ENCODE peak calls at places on chromosome X, in seven cellular contexts. One of them, this sample, is unnamed.

GRCh38 chrX:140521393-140521792 is 16.5 kb upstream of the SOX3 start:
- DNase-seq in K562: no peak
- DNase-seq in osteocyte: no peak
- DNase-seq in GM10248: no peak
- DNase-seq in AG10803: no peak
- DNase-seq in AG09319: no peak
- DNase-seq in lung: no peak
- DNase-seq in this sample: no peak

GRCh38 chrX:136823175-136823574 is 42.4 kb upstream of the ARHGEF6 start:
- DNase-seq in K562: no peak
- DNase-seq in GM10248: no peak
- DNase-seq in AG09319: no peak
- DNase-seq in lung: no peak
- DNase-seq in osteocyte: no peak
- DNase-seq in AG10803: peak; percentile 12
- DNase-seq in this sample: no peak

GRCh38 chrX:123648028-123648810 is 84.6 kb downstream of the THOC2 start:
- DNase-seq in lung: peak; percentile 47
- DNase-seq in K562: no peak
- DNase-seq in AG10803: peak; percentile 1
- DNase-seq in osteocyte: no peak
- DNase-seq in GM10248: no peak
- DNase-seq in AG09319: peak; percentile 19
- DNase-seq in this sample: peak; percentile 56

GRCh38 chrX:104351173-104351769 is 96.5 kb upstream of the ESX1 start:
- DNase-seq in AG10803: peak; percentile 81
- DNase-seq in lung: no peak
- DNase-seq in osteocyte: no peak
- DNase-seq in K562: no peak
- DNase-seq in GM10248: no peak
- DNase-seq in AG09319: peak; percentile 5
- DNase-seq in this sample: no peak

GRCh38 chrX:16873106-16873505 is 2.9 kb upstream of the RBBP7 start:
- DNase-seq in osteocyte: no peak
- DNase-seq in lung: no peak
- DNase-seq in GM10248: no peak
- DNase-seq in K562: no peak
- DNase-seq in AG09319: no peak
- DNase-seq in AG10803: no peak
- DNase-seq in this sample: no peak

GRCh38 chrX:153319295-153319694 is 2.3 kb downstream of the PNMA6F start:
- DNase-seq in AG10803: no peak
- DNase-seq in AG09319: no peak
- DNase-seq in osteocyte: peak; percentile 83
- DNase-seq in GM10248: no peak
- DNase-seq in K562: no peak
- DNase-seq in lung: no peak
- DNase-seq in this sample: no peak

GRCh38 chrX:12872741-12873140 is 5.9 kb downstream of the TLR7 start:
- DNase-seq in AG09319: no peak
- DNase-seq in lung: no peak
- DNase-seq in K562: no peak
- DNase-seq in AG10803: no peak
- DNase-seq in GM10248: no peak
- DNase-seq in osteocyte: no peak
- DNase-seq in this sample: no peak

GRCh38 chrX:155544886-155545285 is 67.9 kb downstream of the TMLHE start:
- DNase-seq in K562: no peak
- DNase-seq in AG09319: no peak
- DNase-seq in AG10803: peak; percentile 53
- DNase-seq in GM10248: no peak
- DNase-seq in osteocyte: no peak
- DNase-seq in lung: no peak
- DNase-seq in this sample: no peak

GRCh38 chrX:71667328-71668247 is at the start of gene LOC101059915:
- DNase-seq in K562: no peak
- DNase-seq in AG09319: no peak
- DNase-seq in AG10803: no peak
- DNase-seq in GM10248: no peak
- DNase-seq in lung: peak; percentile 22
- DNase-seq in osteocyte: no peak
- DNase-seq in this sample: no peak

GRCh38 chrX:13471269-13471668 is 98.1 kb upstream of the EGFL6 start:
- DNase-seq in AG10803: no peak
- DNase-seq in lung: no peak
- DNase-seq in K562: no peak
- DNase-seq in GM10248: no peak
- DNase-seq in osteocyte: no peak
- DNase-seq in AG09319: no peak
- DNase-seq in this sample: no peak

GRCh38 chrX:114924423-114924822 is 93.0 kb downstream of the IL13RA2 start:
- DNase-seq in GM10248: no peak
- DNase-seq in K562: no peak
- DNase-seq in AG10803: peak; percentile 12
- DNase-seq in lung: no peak
- DNase-seq in AG09319: no peak
- DNase-seq in osteocyte: no peak
- DNase-seq in this sample: no peak

GRCh38 chrX:320126-320783 is 1.7 kb upstream of the GTPBP6 start:
- DNase-seq in osteocyte: no peak
- DNase-seq in lung: no peak
- DNase-seq in AG10803: no peak
- DNase-seq in GM10248: no peak
- DNase-seq in AG09319: no peak
- DNase-seq in K562: no peak
- DNase-seq in this sample: peak; percentile 45

DNA sequence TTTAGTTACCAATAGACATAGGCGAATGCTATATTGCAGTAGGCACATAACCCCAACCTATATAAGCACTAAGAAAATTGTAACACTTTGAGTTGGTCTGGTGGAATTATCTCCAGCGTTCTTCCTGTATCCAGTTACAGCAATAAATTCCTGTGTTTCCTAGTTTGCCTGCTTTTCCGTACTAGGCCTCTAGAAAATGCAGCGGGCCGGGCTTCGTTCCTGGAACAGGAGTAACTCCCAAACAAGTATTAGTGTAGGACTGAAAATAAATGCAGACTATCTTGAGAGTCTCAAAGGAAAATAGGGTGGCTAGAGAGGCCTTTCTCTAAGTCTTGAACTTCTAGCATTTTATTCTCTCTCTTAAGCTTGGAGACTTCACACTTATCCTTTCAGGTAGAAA is 159.8 kb downstream of the OR13H1 start:
- DNase-seq in AG10803: no peak
- DNase-seq in K562: no peak
- DNase-seq in GM10248: no peak
- DNase-seq in osteocyte: no peak
- DNase-seq in AG09319: no peak
- DNase-seq in lung: no peak
- DNase-seq in this sample: peak; percentile 30
- TF ChIP-seq CTCF in AG10803: no peak
- TF ChIP-seq CTCF in K562: no peak
- TF ChIP-seq CTCF in GM10248: no peak
- TF ChIP-seq CTCF in osteocyte: no peak
- TF ChIP-seq CTCF in AG09319: no peak
- TF ChIP-seq CTCF in lung: no peak
- TF ChIP-seq CTCF in this sample: no peak

DNA sequence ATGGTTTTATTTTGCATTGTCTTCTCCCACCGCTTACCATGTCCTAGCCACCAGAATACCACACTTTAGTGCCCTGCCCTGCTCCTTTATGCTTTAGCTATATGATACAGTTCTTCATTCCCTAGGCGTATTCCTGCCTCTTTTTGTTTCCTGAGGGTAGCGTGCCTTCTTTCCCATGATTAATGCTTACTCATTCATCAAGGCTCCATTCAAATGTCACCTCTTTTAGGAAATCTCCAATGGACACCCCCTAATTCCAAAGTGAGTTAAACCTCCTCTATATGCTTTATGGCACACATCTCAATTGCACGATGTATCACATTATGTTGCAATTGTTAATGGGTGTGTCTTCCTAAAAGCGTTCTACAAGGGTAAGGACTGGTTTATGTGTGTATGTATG is 46.2 kb downstream of the SPANXD start:
- DNase-seq in osteocyte: no peak
- DNase-seq in lung: no peak
- DNase-seq in GM10248: no peak
- DNase-seq in AG10803: no peak
- DNase-seq in AG09319: no peak
- DNase-seq in K562: no peak
- DNase-seq in this sample: no peak
- TF ChIP-seq CTCF in osteocyte: no peak
- TF ChIP-seq CTCF in lung: no peak
- TF ChIP-seq CTCF in GM10248: no peak
- TF ChIP-seq CTCF in AG10803: no peak
- TF ChIP-seq CTCF in AG09319: no peak
- TF ChIP-seq CTCF in K562: no peak
- TF ChIP-seq CTCF in this sample: no peak

GRCh38 chrX:39484159-39484558 is 613.6 kb downstream of the BCOR start:
- DNase-seq in lung: no peak
- DNase-seq in K562: no peak
- DNase-seq in AG10803: no peak
- DNase-seq in osteocyte: no peak
- DNase-seq in AG09319: no peak
- DNase-seq in GM10248: no peak
- DNase-seq in this sample: no peak

GRCh38 chrX:39492495-39493162 is 605.1 kb downstream of the BCOR start:
- DNase-seq in GM10248: no peak
- DNase-seq in lung: no peak
- DNase-seq in AG10803: no peak
- DNase-seq in osteocyte: no peak
- DNase-seq in AG09319: no peak
- DNase-seq in K562: peak; percentile 25
- DNase-seq in this sample: no peak

GRCh38 chrX:39491548-39492297 is 606.0 kb downstream of the BCOR start:
- DNase-seq in GM10248: peak; percentile 45
- DNase-seq in lung: no peak
- DNase-seq in AG09319: no peak
- DNase-seq in AG10803: no peak
- DNase-seq in K562: peak; percentile 77
- DNase-seq in osteocyte: no peak
- DNase-seq in this sample: peak; percentile 37

GRCh38 chrX:39484669-39485068 is 613.1 kb downstream of the BCOR start:
- DNase-seq in K562: no peak
- DNase-seq in AG10803: no peak
- DNase-seq in osteocyte: no peak
- DNase-seq in GM10248: no peak
- DNase-seq in AG09319: no peak
- DNase-seq in lung: no peak
- DNase-seq in this sample: no peak

DNA sequence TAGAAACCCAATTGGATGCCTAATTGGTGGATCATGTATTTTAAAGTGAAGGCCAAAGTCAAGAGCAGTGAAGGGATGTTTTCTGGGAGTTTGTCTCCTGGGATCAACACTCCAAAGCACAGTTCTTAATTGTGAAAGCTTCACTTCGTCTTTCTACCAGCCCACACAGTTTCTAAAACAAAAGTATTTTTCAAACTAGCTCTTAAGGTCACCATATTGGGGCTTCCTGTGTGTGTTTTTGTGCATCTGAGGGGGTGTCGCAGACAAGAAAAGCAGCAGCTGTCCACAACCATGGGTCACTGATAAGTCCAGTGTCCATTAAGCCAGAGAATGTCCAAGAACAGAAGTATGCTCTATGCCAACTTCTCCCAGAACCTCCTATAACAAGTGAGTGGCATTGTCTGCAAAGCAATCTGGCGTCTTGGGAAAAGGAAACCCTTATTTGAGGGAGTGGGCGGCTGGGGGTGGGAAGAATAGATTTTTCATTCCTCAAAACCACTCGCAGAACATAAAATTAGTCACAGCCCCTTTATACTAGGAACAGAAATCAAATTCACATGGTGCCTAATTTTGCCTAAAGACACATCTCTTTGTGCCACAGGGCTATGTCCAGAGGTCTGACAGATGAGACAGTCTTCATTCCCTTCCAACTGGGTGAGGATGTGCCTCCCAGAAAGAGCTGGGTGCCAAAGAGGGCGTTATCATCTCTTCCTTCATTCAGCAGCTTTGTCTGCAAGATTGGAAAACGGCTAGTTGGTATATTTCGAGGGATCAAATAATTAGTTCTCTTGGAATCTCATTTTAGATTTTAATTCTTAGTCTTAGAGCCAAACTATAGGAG is 610.4 kb downstream of the BCOR start:
- DNase-seq in AG09319: no peak
- DNase-seq in K562: no peak
- DNase-seq in GM10248: peak; percentile 30
- DNase-seq in lung: no peak
- DNase-seq in AG10803: no peak
- DNase-seq in osteocyte: no peak
- DNase-seq in this sample: no peak
- TF ChIP-seq CTCF in AG09319: no peak
- TF ChIP-seq CTCF in K562: no peak
- TF ChIP-seq CTCF in GM10248: no peak
- TF ChIP-seq CTCF in lung: no peak
- TF ChIP-seq CTCF in AG10803: no peak
- TF ChIP-seq CTCF in osteocyte: no peak
- TF ChIP-seq CTCF in this sample: no peak

DNA sequence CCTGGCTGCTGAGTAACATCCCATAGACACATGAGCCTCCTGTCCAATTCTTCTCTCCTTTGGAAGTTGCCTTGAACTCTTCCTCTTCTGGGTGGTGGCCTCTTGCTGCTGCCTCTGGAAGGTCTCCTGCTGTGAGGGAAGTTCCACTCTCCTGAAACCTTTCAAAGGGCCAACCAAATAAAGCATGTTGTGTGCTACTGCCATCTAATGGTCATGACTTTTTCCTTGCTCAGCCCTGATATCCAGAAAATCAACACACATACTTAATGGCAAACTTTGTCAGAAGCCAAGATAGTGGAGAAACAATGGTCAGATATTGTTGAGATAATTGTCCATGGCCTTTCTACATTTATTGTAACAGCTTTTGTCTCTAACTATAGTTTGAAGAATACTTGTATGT is 19.1 kb upstream of the ZXDA start:
- DNase-seq in lung: no peak
- DNase-seq in AG09319: no peak
- DNase-seq in K562: no peak
- DNase-seq in GM10248: no peak
- DNase-seq in osteocyte: no peak
- DNase-seq in AG10803: peak; percentile 36
- DNase-seq in this sample: no peak
- TF ChIP-seq CTCF in lung: peak; percentile 19
- TF ChIP-seq CTCF in AG09319: peak; percentile 47
- TF ChIP-seq CTCF in K562: no peak
- TF ChIP-seq CTCF in GM10248: peak; percentile 45
- TF ChIP-seq CTCF in osteocyte: no peak
- TF ChIP-seq CTCF in AG10803: peak; percentile 60
- TF ChIP-seq CTCF in this sample: peak; percentile 20

GRCh38 chrX:29285670-29286069 is 698.4 kb downstream of the IL1RAPL1 start:
- DNase-seq in AG10803: no peak
- DNase-seq in osteocyte: no peak
- DNase-seq in K562: no peak
- DNase-seq in AG09319: no peak
- DNase-seq in lung: no peak
- DNase-seq in GM10248: no peak
- DNase-seq in this sample: no peak

GRCh38 chrX:29275928-29276327 is 688.7 kb downstream of the IL1RAPL1 start:
- DNase-seq in lung: no peak
- DNase-seq in AG10803: no peak
- DNase-seq in GM10248: no peak
- DNase-seq in AG09319: no peak
- DNase-seq in K562: no peak
- DNase-seq in osteocyte: no peak
- DNase-seq in this sample: no peak

GRCh38 chrX:29281078-29281742 is 694.0 kb downstream of the IL1RAPL1 start:
- DNase-seq in lung: no peak
- DNase-seq in osteocyte: no peak
- DNase-seq in AG10803: no peak
- DNase-seq in GM10248: no peak
- DNase-seq in K562: no peak
- DNase-seq in AG09319: no peak
- DNase-seq in this sample: no peak
- TF ChIP-seq CTCF in lung: no peak
- TF ChIP-seq CTCF in osteocyte: no peak
- TF ChIP-seq CTCF in AG10803: no peak
- TF ChIP-seq CTCF in GM10248: no peak
- TF ChIP-seq CTCF in K562: no peak
- TF ChIP-seq CTCF in AG09319: no peak
- TF ChIP-seq CTCF in this sample: no peak

This sample was measured in colonic mucosa.